ENCODE peak calls at places on chromosomes 5 and 9, in four cellular contexts. L, S, C and H are unnamed samples.

GRCh38 chr5:15897609-15898008 is 282.0 kb downstream of the MARCHF11 start:
- DNase-seq in S (no peak), L (peak; percentile 54), C (no peak), H (no peak)

GRCh38 chr9:123997665-123998277 is 13.8 kb upstream of the LHX2 start:
- DNase-seq in L (no peak), S (peak; percentile 62), C (peak; percentile 43), H (no peak)

GRCh38 chr9:128215491-128216404 is 12.6 kb downstream of the DNM1 start:
- DNase-seq in C (peak; percentile 12), L (peak; percentile 83), S (no peak), H (no peak)

GRCh38 chr9:4674783-4675182 is 4.6 kb upstream of the CDC37L1 start:
- DNase-seq in L (peak; percentile 94), C (peak; percentile 83), S (peak; percentile 74), H (no peak)

GRCh38 chr9:21974542-21975409 is 19.4 kb downstream of the CDKN2A start:
- DNase-seq in L (peak; percentile 47), C (no peak), S (peak; percentile 56), H (peak; percentile 51)

GRCh38 chr9:122453677-122454135 is 24.0 kb downstream of the OR1J1 start:
- DNase-seq in L (no peak), C (no peak), S (peak; percentile 41), H (no peak)

GRCh38 chr5:78569441-78569840 is 79.1 kb downstream of the LHFPL2 start:
- DNase-seq in S (peak; percentile 64), L (no peak), C (peak; percentile 89), H (no peak)

GRCh38 chr9:4891674-4892073 is 93.4 kb upstream of the JAK2 start:
- DNase-seq in C (no peak), S (no peak), L (no peak), H (no peak)

GRCh38 chr5:176619203-176619568 is 9.2 kb upstream of the GPRIN1 start:
- DNase-seq in L (peak; percentile 73), S (peak; percentile 61), C (no peak), H (peak; percentile 77)

GRCh38 chr5:159536166-159536565 is 205.9 kb upstream of the IL12B start:
- DNase-seq in S (no peak), C (no peak), L (no peak), H (no peak)

GRCh38 chr5:164053123-164053522 is 547.7 kb downstream of the MAT2B start:
- DNase-seq in L (no peak), S (no peak), C (no peak), H (no peak)

GRCh38 chr5:171806976-171807823 is 21.6 kb downstream of the SMIM23 start:
- DNase-seq in L (peak; percentile 21), C (no peak), S (peak; percentile 72), H (no peak)

GRCh38 chr5:112977440-112977861 is 853 bp downstream of the DCP2 start:
- DNase-seq in C (no peak), L (peak; percentile 15), S (no peak), H (no peak)

GRCh38 chr5:172801184-172801671 is 30.2 kb upstream of the DUSP1 start:
- DNase-seq in C (peak; percentile 94), L (peak; percentile 95), S (peak; percentile 99), H (no peak)

GRCh38 chr5:138533973-138534941 is 8.8 kb downstream of the ETF1 start:
- DNase-seq in C (no peak), L (no peak), S (no peak), H (no peak)

GRCh38 chr5:84378420-84378819 is 6.3 kb downstream of the EDIL3 start:
- DNase-seq in C (no peak), S (no peak), L (peak; percentile 69), H (no peak)

GRCh38 chr9:134606951-134607733 is 34.5 kb upstream of the COL5A1 start:
- DNase-seq in S (no peak), C (no peak), L (no peak), H (peak; percentile 4)

GRCh38 chr9:133754187-133754586 is 16.0 kb upstream of the SARDH start:
- DNase-seq in L (no peak), S (no peak), C (no peak), H (no peak)

GRCh38 chr5:43997647-43998251 is 391.5 kb downstream of the FGF10 start:
- DNase-seq in S (no peak), L (no peak), C (peak; percentile 84), H (no peak)

GRCh38 chr5:163718256-163718655 is 212.8 kb downstream of the MAT2B start:
- DNase-seq in C (peak; percentile 58), L (no peak), S (peak; percentile 25), H (no peak)

GRCh38 chr9:135488013-135488330 is 8.4 kb downstream of the PPP1R26 start:
- DNase-seq in S (no peak), L (no peak), C (no peak), H (no peak)

GRCh38 chr5:80192507-80193241 is 63.2 kb downstream of the SERINC5 start:
- DNase-seq in C (no peak), L (peak; percentile 63), S (no peak), H (no peak)

GRCh38 chr9:101480386-101480785 is 44.8 kb upstream of the ALDOB start:
- DNase-seq in S (peak; percentile 86), C (peak; percentile 62), L (no peak), H (no peak)

GRCh38 chr5:30890377-30890776 is 303.1 kb upstream of the CDH6 start:
- DNase-seq in L (no peak), C (no peak), S (no peak), H (no peak)

GRCh38 chr9:35733109-35733541 is 659 bp downstream of the CREB3 start:
- DNase-seq in L (peak; percentile 58), S (peak; percentile 90), C (peak; percentile 66), H (peak; percentile 51)

GRCh38 chr5:9239626-9240025 is 306.2 kb downstream of the SEMA5A start:
- DNase-seq in S (peak; percentile 57), L (no peak), C (no peak), H (no peak)

GRCh38 chr9:33818832-33819500 is 2.0 kb downstream of the UBE2R2 start:
- DNase-seq in L (peak; percentile 61), S (peak; percentile 65), C (no peak), H (no peak)

GRCh38 chr9:33816327-33817252 is at the start of gene UBE2R2:
- DNase-seq in L (peak; percentile 88), C (peak; percentile 88), S (peak; percentile 71), H (peak; percentile 89)

GRCh38 chr9:33815781-33816180 is 1.2 kb upstream of the UBE2R2 start:
- DNase-seq in C (no peak), S (no peak), L (no peak), H (no peak)

GRCh38 chr9:33818167-33818831 is 1.3 kb downstream of the UBE2R2 start:
- DNase-seq in L (peak; percentile 37), S (peak; percentile 22), C (no peak), H (no peak)

GRCh38 chr9:33817327-33818166 is 587 bp downstream of the UBE2R2 start:
- DNase-seq in C (peak; percentile 55), L (peak; percentile 74), S (peak; percentile 38), H (peak; percentile 73)
- TF ChIP-seq CTCF in C (no peak), L (peak; percentile 48), S (peak; percentile 20), H (no peak)

DNA sequence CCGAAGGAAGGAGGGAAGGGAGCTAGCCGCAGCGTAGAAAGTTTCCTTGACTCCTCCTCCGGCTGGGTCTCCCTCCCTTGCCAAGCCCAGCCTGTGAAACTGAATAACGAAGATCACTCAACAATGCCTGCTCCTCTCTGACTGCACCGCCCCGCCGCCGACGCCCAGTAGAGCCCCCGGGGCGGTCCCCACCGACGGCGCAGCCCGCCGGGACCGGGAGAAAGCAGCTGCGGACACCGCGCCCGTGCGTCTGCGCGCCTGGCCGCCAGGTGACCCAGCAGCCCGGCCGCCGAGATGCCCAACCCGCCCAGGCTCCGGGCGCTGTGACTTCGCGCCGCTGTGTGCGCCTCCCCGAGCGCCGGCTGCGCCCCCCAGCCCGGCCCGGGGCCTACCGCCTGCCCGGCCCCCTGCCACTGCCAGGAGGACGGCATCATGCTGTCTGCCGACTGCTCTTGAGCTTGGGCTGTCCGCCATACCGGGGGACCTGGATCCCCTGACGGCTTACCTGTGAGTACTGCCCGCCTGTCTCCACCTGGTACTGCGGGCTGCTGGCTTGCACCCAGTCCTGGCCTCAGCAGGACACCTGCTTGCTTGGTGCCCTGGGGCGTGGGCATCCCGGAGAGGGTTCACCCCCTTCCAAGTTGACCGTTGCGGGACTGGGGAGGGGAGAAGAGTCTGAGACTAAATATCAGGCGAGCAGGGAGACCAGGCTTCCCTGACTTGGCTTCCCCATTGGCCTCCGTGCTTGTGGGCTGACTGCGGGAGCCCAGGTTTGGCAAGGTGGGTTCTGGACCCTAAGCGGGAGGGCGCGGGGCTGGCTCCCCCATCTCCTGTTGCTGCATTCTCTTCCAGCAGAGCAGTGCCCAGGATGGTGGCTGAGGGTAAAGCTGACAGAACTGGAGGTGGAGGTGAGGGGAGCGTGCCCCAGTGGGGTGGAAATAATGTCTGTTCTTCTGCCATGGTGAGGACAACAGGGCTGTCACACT is 26.2 kb upstream of the SPTLC1 start:
- DNase-seq in C (no peak), L (peak; percentile 18), S (no peak), H (peak; percentile 57)
- TF ChIP-seq CTCF in C (no peak), L (no peak), S (peak; percentile 19), H (peak; percentile 14)

DNA sequence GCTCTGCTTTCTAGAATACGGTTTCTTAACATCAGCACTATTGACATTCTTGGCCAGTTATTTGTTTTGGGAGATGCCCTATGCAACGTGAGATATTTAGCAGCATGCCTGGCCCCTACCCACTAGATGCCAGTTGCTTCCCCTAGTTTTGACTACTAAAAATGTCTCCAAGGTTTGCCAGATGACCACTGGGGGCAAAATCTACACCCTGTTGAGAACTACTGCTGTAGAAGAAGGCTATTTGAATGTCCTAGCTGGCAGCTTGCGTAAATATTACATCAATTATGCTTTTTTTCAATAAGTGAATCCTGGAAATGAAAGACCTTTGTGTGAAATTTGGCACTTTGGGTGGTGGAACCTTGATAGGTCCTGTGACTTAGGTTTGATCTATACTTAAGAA is 5.0 kb downstream of the NCBP1 start:
- DNase-seq in L (no peak), S (no peak), C (peak; percentile 16), H (no peak)
- TF ChIP-seq CTCF in L (peak; percentile 16), S (no peak), C (no peak), H (no peak)

GRCh38 chr9:110427497-110428104 is 89.9 kb upstream of the TXNDC8 start:
- DNase-seq in S (peak; percentile 26), C (peak; percentile 49), L (peak; percentile 32), H (peak; percentile 72)
- TF ChIP-seq CTCF in S (peak; percentile 68), C (peak; percentile 48), L (peak; percentile 55), H (peak; percentile 32)

GRCh38 chr9:77156646-77157371 is 20.5 kb upstream of the VPS13A start:
- DNase-seq in C (no peak), S (peak; percentile 21), L (no peak), H (no peak)
- TF ChIP-seq CTCF in C (no peak), S (no peak), L (no peak), H (no peak)

GRCh38 chr5:135217669-135218485 is 181.2 kb downstream of the MACROH2A1 start:
- DNase-seq in C (no peak), S (no peak), L (no peak), H (peak; percentile 48)
- TF ChIP-seq CTCF in C (no peak), S (no peak), L (no peak), H (no peak)

DNA sequence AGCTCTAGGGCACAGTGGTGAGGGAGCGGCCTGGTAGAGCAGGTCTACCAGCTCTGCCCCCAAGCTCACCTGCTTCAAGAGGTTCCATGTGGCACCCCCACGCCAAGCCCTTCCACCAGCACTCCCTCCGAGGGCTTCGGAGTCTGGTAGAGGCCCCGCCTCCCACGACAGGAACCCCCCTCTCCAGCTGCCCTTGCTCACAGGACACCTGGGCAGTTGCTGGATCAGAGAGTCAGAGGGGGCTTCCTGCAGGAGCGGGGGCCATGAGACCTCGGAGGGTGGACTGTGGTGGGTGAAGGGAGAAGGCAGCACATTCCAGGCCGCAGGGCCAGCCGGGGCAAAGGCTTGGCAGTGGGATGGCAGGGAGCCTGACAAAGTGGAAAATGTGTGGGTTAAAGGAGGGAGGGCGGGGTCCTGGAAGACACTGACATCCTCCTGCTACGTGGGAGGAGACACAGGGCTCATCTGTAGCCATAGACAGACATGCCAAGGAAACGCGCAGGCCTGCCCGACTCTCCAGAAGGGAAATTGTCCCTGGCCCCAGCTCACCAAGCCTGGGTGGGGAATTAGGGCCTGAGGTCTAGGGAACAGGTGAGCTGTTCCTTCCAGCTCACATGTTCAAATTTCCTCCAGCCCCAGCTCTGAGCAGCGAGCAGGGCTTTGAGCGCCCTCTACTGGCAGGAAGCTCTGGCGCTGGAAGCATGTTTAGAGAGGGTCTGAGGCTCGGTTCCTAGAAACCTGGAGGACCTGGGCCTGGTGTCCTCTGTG is 74.2 kb downstream of the NTNG2 start:
- DNase-seq in S (peak; percentile 54), C (peak; percentile 70), L (peak; percentile 50), H (peak; percentile 89)
- TF ChIP-seq CTCF in S (peak; percentile 97), C (peak; percentile 97), L (peak; percentile 92), H (peak; percentile 82)